ENCODE peak calls at places on chromosomes 13 and 19, in seven cellular contexts. G, K, O, L, N, T and I are unnamed samples.

GRCh38 chr13:42140494-42140893 is 92.0 kb downstream of the DGKH start:
- DNase-seq in G (no peak), K (no peak), O (no peak), L (no peak), N (no peak), T (no peak), I (no peak)

GRCh38 chr13:107365466-107366215 is 797.7 kb upstream of the ARGLU1 start:
- DNase-seq in G (peak; percentile 50), K (no peak), O (peak; percentile 56), L (no peak), N (no peak), T (no peak), I (no peak)

GRCh38 chr19:52345162-52345561 is 9.1 kb downstream of the ZNF610 start:
- DNase-seq in G (no peak), K (no peak), O (no peak), L (no peak), N (no peak), T (no peak), I (no peak)

GRCh38 chr19:49538643-49539042 is 10.8 kb downstream of the RCN3 start:
- DNase-seq in G (no peak), K (no peak), O (no peak), L (no peak), N (no peak), T (no peak), I (no peak)

GRCh38 chr13:47945738-47946137 is 55.3 kb downstream of the SUCLA2 start:
- DNase-seq in G (peak; percentile 50), K (no peak), O (no peak), L (peak; percentile 4), N (no peak), T (no peak), I (no peak)

GRCh38 chr13:80082396-80083096 is 258.4 kb downstream of the SPRY2 start:
- DNase-seq in G (peak; percentile 20), K (no peak), O (peak; percentile 34), L (no peak), N (no peak), T (no peak), I (peak; percentile 66)

GRCh38 chr13:27088619-27089018 is 83.0 kb downstream of the USP12 start:
- DNase-seq in G (no peak), K (no peak), O (no peak), L (no peak), N (no peak), T (no peak), I (no peak)

GRCh38 chr13:23806874-23807522 is 82.2 kb downstream of the MIPEP start:
- DNase-seq in G (peak; percentile 41), K (no peak), O (no peak), L (no peak), N (no peak), T (no peak), I (no peak)

GRCh38 chr19:55546822-55547614 is 1.7 kb upstream of the SBK3 start:
- DNase-seq in G (peak; percentile 93), K (peak; percentile 91), O (peak; percentile 92), L (peak; percentile 35), N (peak; percentile 46), T (peak; percentile 86), I (no peak)

GRCh38 chr13:102127153-102127552 is 274.7 kb downstream of the FGF14 start:
- DNase-seq in G (no peak), K (no peak), O (no peak), L (no peak), N (no peak), T (no peak), I (no peak)

GRCh38 chr19:6890421-6890913 is 3.1 kb downstream of the ADGRE1 start:
- DNase-seq in G (no peak), K (no peak), O (no peak), L (no peak), N (no peak), T (no peak), I (no peak)

GRCh38 chr19:20357921-20358320 is 190.9 kb downstream of the ZNF486 start:
- DNase-seq in G (no peak), K (no peak), O (no peak), L (no peak), N (no peak), T (no peak), I (no peak)

GRCh38 chr19:14091086-14091884 is 734 bp upstream of the SAMD1 start:
- DNase-seq in G (peak; percentile 79), K (peak; percentile 56), O (peak; percentile 64), L (peak; percentile 44), N (peak; percentile 84), T (peak; percentile 93), I (no peak)

GRCh38 chr19:29519146-29519545 is 6.6 kb upstream of the VSTM2B start:
- DNase-seq in G (no peak), K (no peak), O (no peak), L (no peak), N (no peak), T (no peak), I (no peak)

GRCh38 chr13:113428469-113428865 is 24.8 kb downstream of the ADPRHL1 start:
- DNase-seq in G (no peak), K (no peak), O (no peak), L (no peak), N (no peak), T (no peak), I (no peak)

GRCh38 chr19:30795727-30796126 is 423.5 kb downstream of the ZNF536 start:
- DNase-seq in G (no peak), K (no peak), O (no peak), L (no peak), N (no peak), T (no peak), I (no peak)
- TF ChIP-seq CTCF in G (no peak), K (no peak), O (no peak), L (no peak), N (no peak), T (no peak), I (no peak)

GRCh38 chr19:40273469-40274360 is 11.4 kb downstream of the AKT2 start:
- DNase-seq in G (no peak), K (no peak), O (no peak), L (no peak), N (no peak), T (peak; percentile 25), I (no peak)
- H3K27ac ChIP-seq in G (no peak overlapping the region), K (peak overlapping the region; percentile 39), O (no peak overlapping the region), L (no peak overlapping the region), N (no peak overlapping the region), T (no peak overlapping the region), I (peak overlapping the region; percentile 80)

GRCh38 chr19:44540736-44541135 is 11.3 kb upstream of the CEACAM20 start:
- DNase-seq in G (no peak), K (no peak), O (no peak), L (no peak), N (no peak), T (peak; percentile 24), I (no peak)

GRCh38 chr19:44539236-44539819 is 9.9 kb upstream of the CEACAM20 start:
- DNase-seq in G (no peak), K (no peak), O (peak; percentile 18), L (no peak), N (no peak), T (peak; percentile 4), I (no peak)

GRCh38 chr19:44542671-44543070 is 13.2 kb upstream of the CEACAM20 start:
- DNase-seq in G (no peak), K (no peak), O (no peak), L (no peak), N (no peak), T (no peak), I (no peak)

GRCh38 chr19:44544031-44544430 is 14.6 kb upstream of the CEACAM20 start:
- DNase-seq in G (no peak), K (no peak), O (no peak), L (no peak), N (no peak), T (no peak), I (no peak)

DNA sequence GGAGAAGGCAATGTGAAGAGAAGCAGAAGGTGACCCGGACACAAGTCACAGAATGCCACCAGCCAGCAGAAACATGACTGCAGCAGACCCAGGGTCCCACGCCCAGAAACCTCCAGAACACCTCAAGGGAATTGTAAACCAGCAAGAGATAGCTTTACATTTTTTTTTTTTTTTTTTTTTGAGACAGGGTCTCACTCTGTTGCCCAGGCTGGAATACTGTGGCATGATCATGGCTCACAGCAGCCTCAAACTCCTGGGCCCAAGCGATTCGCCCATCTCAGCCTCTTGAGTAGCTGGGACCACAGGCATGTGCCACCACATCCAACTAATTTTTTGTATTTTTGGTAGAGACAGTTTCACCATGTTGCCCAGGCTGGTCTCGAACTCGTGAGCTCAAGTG is 10.5 kb upstream of the CEACAM20 start:
- DNase-seq in G (no peak), K (no peak), O (no peak), L (no peak), N (no peak), T (peak; percentile 29), I (no peak)
- H3K4me3 ChIP-seq in G (no peak overlapping the region), K (no peak overlapping the region), O (no peak overlapping the region), L (no peak overlapping the region), N (no peak overlapping the region), T (no peak overlapping the region), I (no peak overlapping the region)

GRCh38 chr19:10294368-10294697 is 4.6 kb downstream of the ICAM5 start:
- DNase-seq in G (no peak), K (no peak), O (no peak), L (no peak), N (no peak), T (no peak), I (no peak)

GRCh38 chr19:10293637-10294367 is 4.0 kb downstream of the ICAM5 start:
- DNase-seq in G (no peak), K (no peak), O (no peak), L (no peak), N (no peak), T (no peak), I (no peak)

GRCh38 chr19:10295847-10296591 is 6.3 kb downstream of the ICAM5 start:
- DNase-seq in G (no peak), K (no peak), O (no peak), L (no peak), N (no peak), T (no peak), I (no peak)

GRCh38 chr19:10292789-10293636 is 3.3 kb downstream of the ICAM5 start:
- DNase-seq in G (no peak), K (no peak), O (peak; percentile 32), L (no peak), N (no peak), T (no peak), I (no peak)

GRCh38 chr19:10295305-10295846 is 5.6 kb downstream of the ICAM5 start:
- DNase-seq in G (no peak), K (no peak), O (no peak), L (no peak), N (peak; percentile 58), T (no peak), I (no peak)
- TF ChIP-seq CTCF in G (no peak), K (peak; percentile 20), O (peak; percentile 16), L (peak; percentile 56), N (no peak), T (no peak), I (no peak)

DNA sequence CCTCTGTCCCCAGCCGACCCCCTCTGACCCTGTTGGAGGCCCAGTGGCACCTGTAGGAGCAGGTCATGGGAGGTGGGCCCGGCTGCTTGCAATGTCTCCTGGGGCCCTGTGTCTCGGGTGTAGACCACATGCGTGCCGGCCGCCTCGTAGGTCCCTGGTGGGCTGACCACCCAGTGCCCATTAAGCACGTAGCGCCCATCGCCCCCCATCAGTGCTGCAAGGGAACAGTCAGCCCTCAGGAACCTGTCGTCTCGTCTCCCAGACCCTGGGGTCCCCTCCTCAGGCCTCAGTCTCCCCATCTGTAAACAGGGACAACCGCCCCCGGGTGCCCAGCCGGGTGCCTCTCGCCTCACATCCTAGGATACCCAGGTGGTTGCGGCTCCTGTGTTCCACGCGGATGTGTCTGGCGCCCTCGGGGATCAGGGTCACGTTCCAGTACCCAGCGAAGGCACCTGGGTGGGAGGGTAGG is 5.6 kb downstream of the ADAMTSL5 start:
- DNase-seq in G (no peak), K (no peak), O (no peak), L (no peak), N (no peak), T (no peak), I (peak; percentile 12)
- H3K27ac ChIP-seq in G (peak overlapping the region; percentile 82), K (peak overlapping the region; percentile 57), O (peak overlapping the region; percentile 78), L (no peak overlapping the region), N (no peak overlapping the region), T (peak overlapping the region; percentile 76), I (peak overlapping the region; percentile 90)

GRCh38 chr13:40960721-40961120 is 58.4 kb downstream of the ELF1 start:
- DNase-seq in G (no peak), K (no peak), O (no peak), L (no peak), N (no peak), T (no peak), I (no peak)
- H3K4me3 ChIP-seq in G (no peak overlapping the region), K (no peak overlapping the region), O (no peak overlapping the region), L (no peak overlapping the region), N (no peak overlapping the region), T (no peak overlapping the region), I (no peak overlapping the region)